ENCODE peak calls at places on chromosomes 5 and 9, in six cellular contexts. M, F, L, B, N and E are unnamed samples.

GRCh38 chr5:178320281-178320855 is 87.8 kb upstream of the PHYKPL start:
- DNase-seq in M (no peak), F (no peak), L (no peak), B (no peak), N (no peak), E (no peak)

GRCh38 chr9:125397736-125398135 is 136.1 kb downstream of the GAPVD1 start:
- DNase-seq in M (no peak), F (no peak), L (no peak), B (no peak), N (no peak), E (no peak)

GRCh38 chr5:43140286-43140685 is 19.6 kb downstream of the ZNF131 start:
- DNase-seq in M (peak), F (no peak), L (peak), B (no peak), N (peak), E (no peak)

GRCh38 chr5:119187776-119188529 is 117.1 kb downstream of the DMXL1 start:
- DNase-seq in M (no peak), F (no peak), L (no peak), B (no peak), N (no peak), E (no peak)

GRCh38 chr9:122808141-122808540 is 8.2 kb downstream of the OR1K1 start:
- DNase-seq in M (no peak), F (no peak), L (no peak), B (no peak), N (no peak), E (no peak)

GRCh38 chr5:59560553-59560952 is 333.0 kb downstream of the PDE4D start:
- DNase-seq in M (no peak), F (no peak), L (no peak), B (no peak), N (no peak), E (no peak)

GRCh38 chr5:112648264-112648663 is 89.4 kb upstream of the APC start:
- DNase-seq in M (no peak), F (no peak), L (no peak), B (no peak), N (no peak), E (no peak)

GRCh38 chr5:7047862-7048261 is 334.6 kb downstream of the TENT4A start:
- DNase-seq in M (no peak), F (no peak), L (no peak), B (no peak), N (no peak), E (no peak)

GRCh38 chr9:95091574-95091970 is 225.9 kb downstream of the FANCC start:
- DNase-seq in M (peak), F (no peak), L (peak), B (no peak), N (peak), E (no peak)

GRCh38 chr9:33718987-33719386 is 76.4 kb upstream of the PRSS3 start:
- DNase-seq in M (no peak), F (no peak), L (peak), B (no peak), N (peak), E (no peak)

GRCh38 chr5:41822036-41822435 is 48.2 kb downstream of the OXCT1 start:
- DNase-seq in M (no peak), F (no peak), L (no peak), B (no peak), N (no peak), E (peak)

GRCh38 chr5:95861221-95861857 is 38.8 kb upstream of the GLRX start:
- DNase-seq in M (peak), F (no peak), L (peak), B (no peak), N (peak), E (no peak)

GRCh38 chr9:137905740-137906139 is 28.2 kb downstream of the CACNA1B start:
- DNase-seq in M (no peak), F (no peak), L (no peak), B (no peak), N (no peak), E (no peak)

GRCh38 chr9:33254211-33254610 is 10.3 kb downstream of the BAG1 start:
- DNase-seq in M (no peak), F (no peak), L (no peak), B (no peak), N (no peak), E (no peak)

GRCh38 chr9:114283551-114284111 is 39.3 kb upstream of the ORM1 start:
- DNase-seq in M (no peak), F (no peak), L (no peak), B (no peak), N (no peak), E (no peak)

GRCh38 chr5:64229163-64229774 is 63.6 kb downstream of the RNF180 start:
- DNase-seq in M (peak), F (peak), L (peak), B (no peak), N (peak), E (peak)

GRCh38 chr9:90188656-90189055 is 454.0 kb downstream of the DIRAS2 start:
- DNase-seq in M (no peak), F (no peak), L (no peak), B (no peak), N (no peak), E (no peak)

GRCh38 chr9:117325110-117325788 is 89.6 kb downstream of the ASTN2 start:
- DNase-seq in M (no peak), F (no peak), L (no peak), B (no peak), N (no peak), E (no peak)

GRCh38 chr9:117325789-117326185 is 89.1 kb downstream of the ASTN2 start:
- DNase-seq in M (no peak), F (no peak), L (no peak), B (no peak), N (no peak), E (no peak)

GRCh38 chr9:117323390-117323789 is 91.5 kb downstream of the ASTN2 start:
- DNase-seq in M (no peak), F (no peak), L (no peak), B (no peak), N (no peak), E (no peak)
- H3K4me3 ChIP-seq in M (no peak), F (no peak), L (no peak), B (no peak), N (no peak), E (no peak)

DNA sequence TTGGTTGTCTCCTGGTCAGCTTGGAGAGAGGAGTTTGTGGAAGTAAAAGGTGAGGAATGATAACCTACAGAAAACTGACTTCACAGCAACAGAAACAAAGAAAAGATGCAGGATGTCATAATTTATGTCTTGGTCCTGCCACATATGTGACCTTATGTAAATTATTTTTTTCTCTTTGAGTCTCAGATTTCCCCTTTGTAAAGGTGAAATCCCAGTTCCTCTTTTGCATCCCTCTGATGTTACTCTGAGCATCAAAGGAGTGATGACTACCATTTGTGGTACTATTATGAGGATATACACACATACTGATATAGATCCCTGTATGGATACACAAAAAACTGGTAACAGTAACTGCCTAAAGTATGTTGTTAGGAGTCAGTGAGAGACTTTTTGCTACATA is 1.4 kb upstream of the THG1L start:
- DNase-seq in M (no peak), F (no peak), L (no peak), B (peak), N (no peak), E (no peak)
- H3K9ac ChIP-seq in M (no peak), F (no peak), L (no peak), B (peak), N (no peak), E (no peak)

GRCh38 chr5:34563951-34564705 is 92.0 kb upstream of the RAI14 start:
- DNase-seq in M (peak), F (no peak), L (peak), B (no peak), N (peak), E (peak)
- H2AFZ ChIP-seq in M (peak), F (peak), L (peak), B (no peak), N (no peak), E (peak)

GRCh38 chr5:131322926-131323325 is 59.1 kb downstream of the CDC42SE2 start:
- DNase-seq in M (no peak), F (no peak), L (no peak), B (no peak), N (no peak), E (no peak)
- H3K4me3 ChIP-seq in M (no peak), F (no peak), L (no peak), B (no peak), N (no peak), E (no peak)